ENCODE peak calls at places on chromosomes 13 and 19, in five cellular contexts. One of them, this sample, is unnamed. For H3K4me1, the result is how much of the 10 kb centered on the place peaks cover.

GRCh38 chr13:49649963-49650312 is 21.6 kb downstream of the ARL11 start:
- DNase-seq in transverse colon: no peak
- DNase-seq in keratinocyte: no peak
- DNase-seq in tibial nerve: no peak
- DNase-seq in CD4-positive, CD25-positive, alpha-beta regulatory T cell: no peak
- DNase-seq in this sample: no peak

GRCh38 chr13:30376426-30377311 is 45.6 kb upstream of the UBE2L5 start:
- DNase-seq in keratinocyte: no peak
- DNase-seq in tibial nerve: no peak
- DNase-seq in CD4-positive, CD25-positive, alpha-beta regulatory T cell: peak
- DNase-seq in transverse colon: peak
- DNase-seq in this sample: peak

GRCh38 chr13:44810067-44810840 is 179.0 kb downstream of the NUFIP1 start:
- DNase-seq in tibial nerve: no peak
- DNase-seq in keratinocyte: no peak
- DNase-seq in transverse colon: peak
- DNase-seq in CD4-positive, CD25-positive, alpha-beta regulatory T cell: no peak
- DNase-seq in this sample: no peak

GRCh38 chr19:1616396-1616795 is 11.1 kb upstream of the UQCR11 start:
- DNase-seq in tibial nerve: no peak
- DNase-seq in transverse colon: no peak
- DNase-seq in keratinocyte: no peak
- DNase-seq in CD4-positive, CD25-positive, alpha-beta regulatory T cell: no peak
- DNase-seq in this sample: no peak

GRCh38 chr13:51933466-51934058 is 71.8 kb downstream of the CCDC70 start:
- DNase-seq in keratinocyte: no peak
- DNase-seq in tibial nerve: no peak
- DNase-seq in transverse colon: no peak
- DNase-seq in CD4-positive, CD25-positive, alpha-beta regulatory T cell: no peak
- DNase-seq in this sample: no peak

GRCh38 chr19:16381756-16382401 is 57.3 kb downstream of the KLF2 start:
- DNase-seq in transverse colon: peak
- DNase-seq in tibial nerve: peak
- DNase-seq in keratinocyte: no peak
- DNase-seq in CD4-positive, CD25-positive, alpha-beta regulatory T cell: no peak
- DNase-seq in this sample: no peak

GRCh38 chr13:114126789-114127472 is 5.5 kb downstream of the RASA3 start:
- DNase-seq in tibial nerve: no peak
- DNase-seq in transverse colon: no peak
- DNase-seq in keratinocyte: no peak
- DNase-seq in CD4-positive, CD25-positive, alpha-beta regulatory T cell: no peak
- DNase-seq in this sample: no peak

GRCh38 chr13:36919206-36919832 is 719 bp downstream of the SMAD9 start:
- DNase-seq in CD4-positive, CD25-positive, alpha-beta regulatory T cell: no peak
- DNase-seq in keratinocyte: no peak
- DNase-seq in transverse colon: peak
- DNase-seq in tibial nerve: no peak
- DNase-seq in this sample: no peak

GRCh38 chr19:41064974-41065569 is 23.2 kb upstream of the CYP2A13 start:
- DNase-seq in keratinocyte: no peak
- DNase-seq in tibial nerve: no peak
- DNase-seq in transverse colon: no peak
- DNase-seq in CD4-positive, CD25-positive, alpha-beta regulatory T cell: no peak
- DNase-seq in this sample: no peak

GRCh38 chr19:50794074-50794777 is 4.0 kb downstream of the ACP4 start:
- DNase-seq in keratinocyte: no peak
- DNase-seq in transverse colon: peak
- DNase-seq in tibial nerve: no peak
- DNase-seq in CD4-positive, CD25-positive, alpha-beta regulatory T cell: no peak
- DNase-seq in this sample: no peak

GRCh38 chr19:3521104-3521445 is 15.0 kb downstream of the FZR1 start:
- DNase-seq in CD4-positive, CD25-positive, alpha-beta regulatory T cell: no peak
- DNase-seq in tibial nerve: no peak
- DNase-seq in keratinocyte: no peak
- DNase-seq in transverse colon: no peak
- DNase-seq in this sample: no peak

GRCh38 chr13:43331676-43332075 is 308.3 kb downstream of the DNAJC15 start:
- DNase-seq in transverse colon: no peak
- DNase-seq in tibial nerve: no peak
- DNase-seq in CD4-positive, CD25-positive, alpha-beta regulatory T cell: no peak
- DNase-seq in keratinocyte: no peak
- DNase-seq in this sample: no peak

GRCh38 chr13:114046447-114046846 is 72.6 kb upstream of the C13orf46 start:
- DNase-seq in tibial nerve: no peak
- DNase-seq in transverse colon: no peak
- DNase-seq in keratinocyte: no peak
- DNase-seq in CD4-positive, CD25-positive, alpha-beta regulatory T cell: no peak
- DNase-seq in this sample: no peak

GRCh38 chr13:25733696-25734435 is 317.9 kb downstream of the SHISA2 start:
- DNase-seq in CD4-positive, CD25-positive, alpha-beta regulatory T cell: no peak
- DNase-seq in tibial nerve: no peak
- DNase-seq in transverse colon: no peak
- DNase-seq in keratinocyte: no peak
- DNase-seq in this sample: no peak

GRCh38 chr19:36707134-36707533 is 19.7 kb downstream of the ZNF567 start:
- DNase-seq in tibial nerve: no peak
- DNase-seq in CD4-positive, CD25-positive, alpha-beta regulatory T cell: no peak
- DNase-seq in transverse colon: no peak
- DNase-seq in keratinocyte: no peak
- DNase-seq in this sample: no peak

GRCh38 chr13:101417043-101417406 is 717 bp upstream of the NALCN start:
- DNase-seq in keratinocyte: no peak
- DNase-seq in CD4-positive, CD25-positive, alpha-beta regulatory T cell: no peak
- DNase-seq in transverse colon: no peak
- DNase-seq in tibial nerve: no peak
- DNase-seq in this sample: no peak

GRCh38 chr13:48412881-48413351 is at the start of gene LPAR6:
- DNase-seq in CD4-positive, CD25-positive, alpha-beta regulatory T cell: peak
- DNase-seq in transverse colon: no peak
- DNase-seq in keratinocyte: no peak
- DNase-seq in tibial nerve: no peak
- DNase-seq in this sample: peak

GRCh38 chr13:72141845-72142470 is 275.0 kb upstream of the DACH1 start:
- DNase-seq in keratinocyte: no peak
- DNase-seq in tibial nerve: no peak
- DNase-seq in CD4-positive, CD25-positive, alpha-beta regulatory T cell: no peak
- DNase-seq in transverse colon: no peak
- DNase-seq in this sample: no peak

GRCh38 chr13:111153279-111153976 is 38.3 kb downstream of the ARHGEF7 start:
- DNase-seq in CD4-positive, CD25-positive, alpha-beta regulatory T cell: peak
- DNase-seq in tibial nerve: peak
- DNase-seq in transverse colon: peak
- DNase-seq in keratinocyte: peak
- DNase-seq in this sample: peak

GRCh38 chr13:46982856-46983582 is 86.2 kb upstream of the HTR2A start:
- DNase-seq in keratinocyte: no peak
- DNase-seq in tibial nerve: no peak
- DNase-seq in CD4-positive, CD25-positive, alpha-beta regulatory T cell: no peak
- DNase-seq in transverse colon: peak
- DNase-seq in this sample: no peak

GRCh38 chr13:77185721-77186120 is 141.2 kb downstream of the MYCBP2 start:
- DNase-seq in CD4-positive, CD25-positive, alpha-beta regulatory T cell: no peak
- DNase-seq in keratinocyte: no peak
- DNase-seq in transverse colon: no peak
- DNase-seq in tibial nerve: no peak
- DNase-seq in this sample: no peak

GRCh38 chr13:34452831-34453230 is 489.2 kb upstream of the NBEA start:
- DNase-seq in transverse colon: no peak
- DNase-seq in CD4-positive, CD25-positive, alpha-beta regulatory T cell: no peak
- DNase-seq in tibial nerve: no peak
- DNase-seq in keratinocyte: no peak
- DNase-seq in this sample: no peak

GRCh38 chr13:26839682-26840081 is 79.1 kb upstream of the GPR12 start:
- DNase-seq in tibial nerve: no peak
- DNase-seq in transverse colon: no peak
- DNase-seq in keratinocyte: no peak
- DNase-seq in CD4-positive, CD25-positive, alpha-beta regulatory T cell: no peak
- DNase-seq in this sample: no peak

GRCh38 chr13:109743706-109744453 is 42.5 kb downstream of the IRS2 start:
- DNase-seq in transverse colon: peak
- DNase-seq in keratinocyte: peak
- DNase-seq in tibial nerve: no peak
- DNase-seq in CD4-positive, CD25-positive, alpha-beta regulatory T cell: no peak
- DNase-seq in this sample: no peak

DNA sequence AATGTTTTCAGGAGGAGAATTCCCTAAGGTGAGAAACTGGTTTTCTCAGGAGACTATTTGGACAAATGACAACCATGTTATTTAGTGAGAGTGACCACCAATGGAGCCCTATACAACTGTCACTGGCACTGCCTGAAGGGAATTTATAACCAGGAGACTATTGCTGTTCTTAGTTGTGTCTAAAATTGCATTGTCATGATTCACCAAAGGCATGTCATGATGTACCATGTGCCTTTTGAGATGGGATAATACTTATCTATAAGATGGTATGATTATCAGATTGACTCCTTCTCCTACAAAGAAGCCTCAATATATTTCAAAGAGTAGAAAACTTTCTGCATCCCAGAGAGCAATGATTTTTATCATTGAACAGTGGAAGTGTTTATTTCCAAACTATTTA is 739.4 kb upstream of the GPC6 start:
- DNase-seq in tibial nerve: no peak
- DNase-seq in CD4-positive, CD25-positive, alpha-beta regulatory T cell: no peak
- DNase-seq in transverse colon: no peak
- DNase-seq in keratinocyte: no peak
- DNase-seq in this sample: no peak
- H3K27ac ChIP-seq in tibial nerve: no peak
- H3K27ac ChIP-seq in CD4-positive, CD25-positive, alpha-beta regulatory T cell: no peak
- H3K27ac ChIP-seq in transverse colon: no peak
- H3K27ac ChIP-seq in keratinocyte: no peak
- H3K27ac ChIP-seq in this sample: no peak

DNA sequence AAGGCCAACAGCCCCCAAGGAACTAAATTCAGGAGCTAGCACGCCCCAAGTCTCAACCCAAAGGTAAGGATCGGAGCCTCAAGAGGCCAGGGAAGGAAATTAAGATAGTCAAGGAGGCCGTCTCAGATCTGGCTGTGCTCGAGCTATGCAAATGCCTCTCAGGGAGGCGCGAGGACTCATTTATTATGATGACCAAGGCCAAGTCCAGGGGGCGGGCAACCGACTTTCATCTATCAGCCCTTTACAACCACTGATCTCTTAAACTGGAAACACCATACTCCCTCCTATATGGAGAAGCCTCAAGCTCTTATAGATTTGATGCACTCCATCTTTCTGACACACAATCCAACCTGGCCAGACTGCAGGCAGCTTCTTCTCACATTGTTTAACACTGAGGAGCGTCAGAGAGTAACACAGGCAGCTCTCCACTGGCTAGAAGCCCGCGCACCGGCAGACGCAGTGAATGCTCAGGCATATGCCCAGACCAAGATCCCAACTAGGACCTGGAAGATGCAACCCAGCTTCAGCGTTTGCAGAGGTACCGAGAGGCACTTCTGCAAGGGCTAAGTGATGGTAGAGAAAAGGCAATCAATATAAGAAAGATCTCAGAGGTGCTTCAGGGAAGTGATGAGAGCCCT is 9.6 kb upstream of the SLC15A1 start:
- DNase-seq in tibial nerve: no peak
- DNase-seq in keratinocyte: no peak
- DNase-seq in transverse colon: no peak
- DNase-seq in CD4-positive, CD25-positive, alpha-beta regulatory T cell: no peak
- DNase-seq in this sample: no peak
- H3K4me3 ChIP-seq in tibial nerve: no peak
- H3K4me3 ChIP-seq in keratinocyte: peak
- H3K4me3 ChIP-seq in transverse colon: no peak
- H3K4me3 ChIP-seq in CD4-positive, CD25-positive, alpha-beta regulatory T cell: peak
- H3K4me3 ChIP-seq in this sample: no peak

GRCh38 chr13:99661791-99662190 is 160.5 kb downstream of the TM9SF2 start:
- DNase-seq in keratinocyte: no peak
- DNase-seq in CD4-positive, CD25-positive, alpha-beta regulatory T cell: no peak
- DNase-seq in transverse colon: no peak
- DNase-seq in tibial nerve: no peak
- DNase-seq in this sample: no peak
- H3K4me1 ChIP-seq in keratinocyte: under half
- H3K4me1 ChIP-seq in CD4-positive, CD25-positive, alpha-beta regulatory T cell: under half
- H3K4me1 ChIP-seq in transverse colon: under half
- H3K4me1 ChIP-seq in tibial nerve: under half
- H3K4me1 ChIP-seq in this sample: under half

GRCh38 chr19:30651066-30651465 is 278.9 kb downstream of the ZNF536 start:
- DNase-seq in tibial nerve: no peak
- DNase-seq in transverse colon: no peak
- DNase-seq in CD4-positive, CD25-positive, alpha-beta regulatory T cell: no peak
- DNase-seq in keratinocyte: no peak
- DNase-seq in this sample: no peak
- H3K27ac ChIP-seq in tibial nerve: no peak
- H3K27ac ChIP-seq in transverse colon: no peak
- H3K27ac ChIP-seq in CD4-positive, CD25-positive, alpha-beta regulatory T cell: no peak
- H3K27ac ChIP-seq in keratinocyte: no peak
- H3K27ac ChIP-seq in this sample: no peak

GRCh38 chr19:47421244-47421786 is 2.0 kb upstream of the MEIS3 start:
- DNase-seq in keratinocyte: no peak
- DNase-seq in CD4-positive, CD25-positive, alpha-beta regulatory T cell: no peak
- DNase-seq in tibial nerve: no peak
- DNase-seq in transverse colon: no peak
- DNase-seq in this sample: no peak

GRCh38 chr19:47419789-47420188 is 462 bp upstream of the MEIS3 start:
- DNase-seq in CD4-positive, CD25-positive, alpha-beta regulatory T cell: no peak
- DNase-seq in keratinocyte: no peak
- DNase-seq in transverse colon: no peak
- DNase-seq in tibial nerve: no peak
- DNase-seq in this sample: no peak

GRCh38 chr19:47423203-47423882 is 4.0 kb upstream of the MEIS3 start:
- DNase-seq in CD4-positive, CD25-positive, alpha-beta regulatory T cell: no peak
- DNase-seq in transverse colon: no peak
- DNase-seq in tibial nerve: no peak
- DNase-seq in keratinocyte: no peak
- DNase-seq in this sample: no peak

GRCh38 chr19:47422417-47423163 is 3.3 kb upstream of the MEIS3 start:
- DNase-seq in CD4-positive, CD25-positive, alpha-beta regulatory T cell: no peak
- DNase-seq in tibial nerve: no peak
- DNase-seq in keratinocyte: no peak
- DNase-seq in transverse colon: no peak
- DNase-seq in this sample: no peak

GRCh38 chr19:47421844-47422395 is 2.6 kb upstream of the MEIS3 start:
- DNase-seq in keratinocyte: no peak
- DNase-seq in CD4-positive, CD25-positive, alpha-beta regulatory T cell: no peak
- DNase-seq in transverse colon: no peak
- DNase-seq in tibial nerve: no peak
- DNase-seq in this sample: no peak
- H3K4me3 ChIP-seq in keratinocyte: no peak
- H3K4me3 ChIP-seq in CD4-positive, CD25-positive, alpha-beta regulatory T cell: no peak
- H3K4me3 ChIP-seq in transverse colon: no peak
- H3K4me3 ChIP-seq in tibial nerve: no peak
- H3K4me3 ChIP-seq in this sample: no peak

GRCh38 chr19:13026478-13026999 is 31.3 kb downstream of the NFIX start:
- DNase-seq in CD4-positive, CD25-positive, alpha-beta regulatory T cell: no peak
- DNase-seq in tibial nerve: no peak
- DNase-seq in keratinocyte: no peak
- DNase-seq in transverse colon: peak
- DNase-seq in this sample: no peak
- H3K4me1 ChIP-seq in CD4-positive, CD25-positive, alpha-beta regulatory T cell: under half
- H3K4me1 ChIP-seq in tibial nerve: under half
- H3K4me1 ChIP-seq in keratinocyte: half or more
- H3K4me1 ChIP-seq in transverse colon: under half
- H3K4me1 ChIP-seq in this sample: under half